ENCODE peak calls at places on chromosome 20, in five cellular contexts. One of them, this sample, is unnamed. For H3K4me1, the result is how much of the 10 kb centered on the place peaks cover.

GRCh38 chr20:35963878-35964277 is 4.5 kb upstream of the CNBD2 start:
- DNase-seq in HepG2: no peak
- DNase-seq in right lobe of liver: no peak
- DNase-seq in sigmoid colon: no peak
- DNase-seq in esophagus squamous epithelium: no peak
- DNase-seq in this sample: no peak

GRCh38 chr20:51341581-51341980 is 200.9 kb downstream of the NFATC2 start:
- DNase-seq in HepG2: no peak
- DNase-seq in right lobe of liver: no peak
- DNase-seq in sigmoid colon: peak
- DNase-seq in esophagus squamous epithelium: no peak
- DNase-seq in this sample: no peak

GRCh38 chr20:1555952-1556351 is 1.6 kb downstream of the SIRPD start:
- DNase-seq in HepG2: no peak
- DNase-seq in right lobe of liver: no peak
- DNase-seq in sigmoid colon: no peak
- DNase-seq in esophagus squamous epithelium: no peak
- DNase-seq in this sample: no peak

GRCh38 chr20:48823960-48824497 is 3.8 kb downstream of the PREX1 start:
- DNase-seq in HepG2: no peak
- DNase-seq in right lobe of liver: no peak
- DNase-seq in sigmoid colon: no peak
- DNase-seq in esophagus squamous epithelium: no peak
- DNase-seq in this sample: no peak

GRCh38 chr20:45972500-45973183 is 639 bp upstream of the ZNF335 start:
- DNase-seq in HepG2: no peak
- DNase-seq in right lobe of liver: peak
- DNase-seq in sigmoid colon: peak
- DNase-seq in esophagus squamous epithelium: no peak
- DNase-seq in this sample: no peak

GRCh38 chr20:38173237-38174156 is 8.4 kb upstream of the TGM2 start:
- DNase-seq in HepG2: peak
- DNase-seq in right lobe of liver: no peak
- DNase-seq in sigmoid colon: peak
- DNase-seq in esophagus squamous epithelium: no peak
- DNase-seq in this sample: no peak

GRCh38 chr20:61817061-61817460 is 248.6 kb downstream of the TAF4 start:
- DNase-seq in HepG2: no peak
- DNase-seq in right lobe of liver: peak
- DNase-seq in sigmoid colon: no peak
- DNase-seq in esophagus squamous epithelium: no peak
- DNase-seq in this sample: no peak

GRCh38 chr20:47843886-47844567 is 58.7 kb upstream of the SULF2 start:
- DNase-seq in HepG2: peak
- DNase-seq in right lobe of liver: no peak
- DNase-seq in sigmoid colon: peak
- DNase-seq in esophagus squamous epithelium: no peak
- DNase-seq in this sample: no peak

GRCh38 chr20:22801528-22801927 is 217.2 kb upstream of the FOXA2 start:
- DNase-seq in HepG2: no peak
- DNase-seq in right lobe of liver: no peak
- DNase-seq in sigmoid colon: no peak
- DNase-seq in esophagus squamous epithelium: no peak
- DNase-seq in this sample: no peak

GRCh38 chr20:16694176-16694575 is 35.6 kb upstream of the SNRPB2 start:
- DNase-seq in HepG2: no peak
- DNase-seq in right lobe of liver: no peak
- DNase-seq in sigmoid colon: no peak
- DNase-seq in esophagus squamous epithelium: no peak
- DNase-seq in this sample: no peak

GRCh38 chr20:50844430-50845100 is 49.7 kb downstream of the BCAS4 start:
- DNase-seq in HepG2: peak
- DNase-seq in right lobe of liver: no peak
- DNase-seq in sigmoid colon: no peak
- DNase-seq in esophagus squamous epithelium: no peak
- DNase-seq in this sample: no peak

GRCh38 chr20:41361757-41362747 is 4.6 kb downstream of the EMILIN3 start:
- DNase-seq in HepG2: no peak
- DNase-seq in right lobe of liver: no peak
- DNase-seq in sigmoid colon: no peak
- DNase-seq in esophagus squamous epithelium: no peak
- DNase-seq in this sample: no peak

GRCh38 chr20:37407117-37407566 is 61.2 kb downstream of the SRC start:
- DNase-seq in HepG2: no peak
- DNase-seq in right lobe of liver: no peak
- DNase-seq in sigmoid colon: no peak
- DNase-seq in esophagus squamous epithelium: no peak
- DNase-seq in this sample: no peak

GRCh38 chr20:41616228-41616627 is 1.9 kb downstream of the CHD6 start:
- DNase-seq in HepG2: peak
- DNase-seq in right lobe of liver: no peak
- DNase-seq in sigmoid colon: no peak
- DNase-seq in esophagus squamous epithelium: no peak
- DNase-seq in this sample: no peak

GRCh38 chr20:41476013-41476441 is 109.4 kb upstream of the EMILIN3 start:
- DNase-seq in HepG2: no peak
- DNase-seq in right lobe of liver: no peak
- DNase-seq in sigmoid colon: no peak
- DNase-seq in esophagus squamous epithelium: no peak
- DNase-seq in this sample: no peak

GRCh38 chr20:41329435-41330342 is 10.9 kb upstream of the LPIN3 start:
- DNase-seq in HepG2: peak
- DNase-seq in right lobe of liver: peak
- DNase-seq in sigmoid colon: peak
- DNase-seq in esophagus squamous epithelium: no peak
- DNase-seq in this sample: no peak

GRCh38 chr20:4633780-4634179 is 87.9 kb upstream of the PRND start:
- DNase-seq in HepG2: no peak
- DNase-seq in right lobe of liver: no peak
- DNase-seq in sigmoid colon: no peak
- DNase-seq in esophagus squamous epithelium: no peak
- DNase-seq in this sample: no peak

GRCh38 chr20:50274570-50275430 is 84.2 kb downstream of the CEBPB start:
- DNase-seq in HepG2: peak
- DNase-seq in right lobe of liver: peak
- DNase-seq in sigmoid colon: peak
- DNase-seq in esophagus squamous epithelium: no peak
- DNase-seq in this sample: no peak

GRCh38 chr20:49986049-49986448 is 3.3 kb downstream of the SNAI1 start:
- DNase-seq in HepG2: no peak
- DNase-seq in right lobe of liver: no peak
- DNase-seq in sigmoid colon: no peak
- DNase-seq in esophagus squamous epithelium: no peak
- DNase-seq in this sample: no peak

GRCh38 chr20:37796121-37796520 is 102.3 kb downstream of the CTNNBL1 start:
- DNase-seq in HepG2: no peak
- DNase-seq in right lobe of liver: no peak
- DNase-seq in sigmoid colon: no peak
- DNase-seq in esophagus squamous epithelium: no peak
- DNase-seq in this sample: no peak

GRCh38 chr20:37846573-37846972 is 56.4 kb upstream of the VSTM2L start:
- DNase-seq in HepG2: no peak
- DNase-seq in right lobe of liver: no peak
- DNase-seq in sigmoid colon: no peak
- DNase-seq in esophagus squamous epithelium: no peak
- DNase-seq in this sample: no peak

GRCh38 chr20:6480328-6481030 is 287.0 kb upstream of the BMP2 start:
- DNase-seq in HepG2: no peak
- DNase-seq in right lobe of liver: no peak
- DNase-seq in sigmoid colon: no peak
- DNase-seq in esophagus squamous epithelium: no peak
- DNase-seq in this sample: peak

GRCh38 chr20:2688041-2688591 is 4.5 kb upstream of the EBF4 start:
- DNase-seq in HepG2: no peak
- DNase-seq in right lobe of liver: no peak
- DNase-seq in sigmoid colon: peak
- DNase-seq in esophagus squamous epithelium: no peak
- DNase-seq in this sample: no peak

GRCh38 chr20:22925613-22925983 is 109.5 kb upstream of the SSTR4 start:
- DNase-seq in HepG2: no peak
- DNase-seq in right lobe of liver: no peak
- DNase-seq in sigmoid colon: no peak
- DNase-seq in esophagus squamous epithelium: no peak
- DNase-seq in this sample: no peak

GRCh38 chr20:36109251-36109947 is 45.1 kb upstream of the EPB41L1 start:
- DNase-seq in HepG2: peak
- DNase-seq in right lobe of liver: no peak
- DNase-seq in sigmoid colon: no peak
- DNase-seq in esophagus squamous epithelium: no peak
- DNase-seq in this sample: no peak

GRCh38 chr20:64240243-64241015 is 15.1 kb upstream of the PCMTD2 start:
- DNase-seq in HepG2: no peak
- DNase-seq in right lobe of liver: peak
- DNase-seq in sigmoid colon: peak
- DNase-seq in esophagus squamous epithelium: no peak
- DNase-seq in this sample: peak

GRCh38 chr20:24046905-24047304 is 58.3 kb upstream of the GGTLC1 start:
- DNase-seq in HepG2: no peak
- DNase-seq in right lobe of liver: no peak
- DNase-seq in sigmoid colon: no peak
- DNase-seq in esophagus squamous epithelium: no peak
- DNase-seq in this sample: no peak

GRCh38 chr20:42961771-42962170 is 227.9 kb downstream of the PTPRT start:
- DNase-seq in HepG2: no peak
- DNase-seq in right lobe of liver: no peak
- DNase-seq in sigmoid colon: no peak
- DNase-seq in esophagus squamous epithelium: no peak
- DNase-seq in this sample: no peak

GRCh38 chr20:15491564-15491963 is 1081.7 kb downstream of the KIF16B start:
- DNase-seq in HepG2: no peak
- DNase-seq in right lobe of liver: no peak
- DNase-seq in sigmoid colon: no peak
- DNase-seq in esophagus squamous epithelium: no peak
- DNase-seq in this sample: no peak
- TF ChIP-seq CTCF in HepG2: no peak
- TF ChIP-seq CTCF in right lobe of liver: peak
- TF ChIP-seq CTCF in sigmoid colon: no peak
- TF ChIP-seq CTCF in esophagus squamous epithelium: peak
- TF ChIP-seq CTCF in this sample: no peak

DNA sequence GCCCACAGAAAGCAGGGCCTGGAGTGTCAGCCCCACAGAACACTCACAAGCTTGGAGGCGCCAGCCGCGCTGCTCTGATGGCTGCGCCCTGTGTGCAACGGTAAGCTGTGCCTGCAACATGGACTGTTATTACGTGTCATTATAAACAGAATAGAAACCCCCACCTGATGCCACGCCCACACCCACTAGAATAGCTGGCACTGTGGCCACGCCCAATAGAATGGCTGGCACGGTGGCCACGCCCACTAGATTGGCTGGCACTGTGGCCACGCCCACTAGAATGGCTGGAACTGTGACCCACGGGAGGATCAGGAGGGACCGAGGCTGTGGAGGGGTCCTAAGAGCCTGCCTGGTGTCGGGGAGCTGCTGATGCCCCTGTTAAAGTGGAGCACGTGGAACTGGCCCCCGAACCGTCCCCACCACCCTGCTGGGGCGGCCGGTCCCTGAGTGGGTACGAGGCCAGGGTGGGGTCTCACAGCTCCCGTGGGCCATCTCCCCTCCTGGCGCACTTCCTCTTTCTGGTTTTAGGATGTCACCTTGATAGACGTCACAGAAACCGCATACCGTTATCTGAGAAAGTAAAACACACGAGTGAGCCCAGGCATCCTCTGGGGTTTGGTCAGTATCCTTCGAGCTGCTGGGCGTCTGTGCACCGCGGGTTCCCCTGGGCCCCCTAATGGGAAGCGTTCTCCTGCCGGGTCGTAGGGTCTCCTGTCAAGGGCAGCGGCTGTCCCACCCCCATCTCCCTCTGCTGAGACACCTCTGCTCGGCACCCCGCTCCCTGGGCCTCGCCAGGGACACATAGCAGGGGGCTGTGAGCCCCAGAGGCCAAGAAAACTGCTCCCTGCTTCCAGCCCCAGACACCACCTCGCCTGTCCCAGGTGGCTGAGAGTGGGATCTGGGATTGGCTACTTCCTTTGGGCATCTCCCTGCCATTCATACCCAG is 25.4 kb downstream of the SLC17A9 start:
- DNase-seq in HepG2: no peak
- DNase-seq in right lobe of liver: no peak
- DNase-seq in sigmoid colon: no peak
- DNase-seq in esophagus squamous epithelium: no peak
- DNase-seq in this sample: no peak
- TF ChIP-seq POLR2A in HepG2: no peak
- TF ChIP-seq POLR2A in right lobe of liver: no peak
- TF ChIP-seq POLR2A in sigmoid colon: no peak
- TF ChIP-seq POLR2A in esophagus squamous epithelium: no peak
- TF ChIP-seq POLR2A in this sample: no peak

GRCh38 chr20:8903655-8904605 is 165.0 kb upstream of the PLCB4 start:
- DNase-seq in HepG2: no peak
- DNase-seq in right lobe of liver: no peak
- DNase-seq in sigmoid colon: no peak
- DNase-seq in esophagus squamous epithelium: no peak
- DNase-seq in this sample: no peak

GRCh38 chr20:8895472-8895871 is 173.4 kb upstream of the PLCB4 start:
- DNase-seq in HepG2: no peak
- DNase-seq in right lobe of liver: no peak
- DNase-seq in sigmoid colon: no peak
- DNase-seq in esophagus squamous epithelium: no peak
- DNase-seq in this sample: no peak

GRCh38 chr20:8898823-8899222 is 170.1 kb upstream of the PLCB4 start:
- DNase-seq in HepG2: no peak
- DNase-seq in right lobe of liver: no peak
- DNase-seq in sigmoid colon: no peak
- DNase-seq in esophagus squamous epithelium: no peak
- DNase-seq in this sample: no peak

GRCh38 chr20:8901237-8902025 is 167.5 kb upstream of the PLCB4 start:
- DNase-seq in HepG2: no peak
- DNase-seq in right lobe of liver: no peak
- DNase-seq in sigmoid colon: peak
- DNase-seq in esophagus squamous epithelium: no peak
- DNase-seq in this sample: peak
- H3K4me1 ChIP-seq in HepG2: under half
- H3K4me1 ChIP-seq in right lobe of liver: under half
- H3K4me1 ChIP-seq in sigmoid colon: under half
- H3K4me1 ChIP-seq in esophagus squamous epithelium: under half
- H3K4me1 ChIP-seq in this sample: under half

GRCh38 chr20:20690676-20691476 is 21.6 kb downstream of the RALGAPA2 start:
- DNase-seq in HepG2: no peak
- DNase-seq in right lobe of liver: no peak
- DNase-seq in sigmoid colon: no peak
- DNase-seq in esophagus squamous epithelium: no peak
- DNase-seq in this sample: no peak
- TF ChIP-seq CTCF in HepG2: no peak
- TF ChIP-seq CTCF in right lobe of liver: no peak
- TF ChIP-seq CTCF in sigmoid colon: no peak
- TF ChIP-seq CTCF in esophagus squamous epithelium: no peak
- TF ChIP-seq CTCF in this sample: no peak

GRCh38 chr20:34515484-34516037 is 661 bp upstream of the DYNLRB1 start:
- DNase-seq in HepG2: peak
- DNase-seq in right lobe of liver: peak
- DNase-seq in sigmoid colon: peak
- DNase-seq in esophagus squamous epithelium: no peak
- DNase-seq in this sample: peak
- TF ChIP-seq POLR2A in HepG2: no peak
- TF ChIP-seq POLR2A in right lobe of liver: no peak
- TF ChIP-seq POLR2A in sigmoid colon: no peak
- TF ChIP-seq POLR2A in esophagus squamous epithelium: no peak
- TF ChIP-seq POLR2A in this sample: no peak

This sample was measured in breast epithelium.